ENCODE peak calls at places on chromosomes 7 and 10, in ten cellular contexts. P, S, R, A, I, F, T, M, E and B are unnamed samples.

GRCh38 chr10:113232928-113233511 is 283.0 kb downstream of the TCF7L2 start:
- DNase-seq in P (peak; percentile 10), S (no peak), R (no peak), A (no peak), I (no peak), F (no peak), T (no peak), M (no peak), E (no peak), B (no peak)

GRCh38 chr10:124647421-124648130 is 96.6 kb downstream of the FAM53B start:
- DNase-seq in P (peak; percentile 79), S (peak; percentile 50), R (no peak), A (no peak), I (no peak), F (peak; percentile 65), T (peak; percentile 59), M (peak; percentile 92), E (peak; percentile 51), B (no peak)

GRCh38 chr7:19116121-19117080 is 1.0 kb downstream of the TWIST1 start:
- DNase-seq in P (no peak), S (no peak), R (no peak), A (peak; percentile 28), I (no peak), F (no peak), T (peak; percentile 20), M (peak; percentile 71), E (no peak), B (peak; percentile 16)

GRCh38 chr10:30070001-30070759 is 10.8 kb upstream of the JCAD start:
- DNase-seq in P (no peak), S (no peak), R (no peak), A (no peak), I (no peak), F (no peak), T (no peak), M (no peak), E (no peak), B (no peak)

GRCh38 chr7:99822731-99823718 is 4.8 kb upstream of the CYP3A43 start:
- DNase-seq in P (no peak), S (no peak), R (no peak), A (no peak), I (no peak), F (peak; percentile 62), T (no peak), M (no peak), E (no peak), B (no peak)

GRCh38 chr10:113610636-113611601 is 52.9 kb downstream of the NRAP start:
- DNase-seq in P (no peak), S (no peak), R (peak; percentile 22), A (no peak), I (no peak), F (no peak), T (no peak), M (no peak), E (no peak), B (no peak)

GRCh38 chr7:32533313-32534024 is 38.2 kb downstream of the AVL9 start:
- DNase-seq in P (no peak), S (no peak), R (no peak), A (no peak), I (no peak), F (no peak), T (no peak), M (no peak), E (no peak), B (no peak)

GRCh38 chr10:120507651-120508050 is 50.6 kb downstream of the PLPP4 start:
- DNase-seq in P (no peak), S (no peak), R (no peak), A (no peak), I (no peak), F (no peak), T (no peak), M (no peak), E (no peak), B (no peak)

GRCh38 chr10:77060913-77061312 is 576.7 kb downstream of the KCNMA1 start:
- DNase-seq in P (no peak), S (no peak), R (no peak), A (no peak), I (no peak), F (no peak), T (no peak), M (no peak), E (no peak), B (no peak)

GRCh38 chr10:77120012-77120411 is 517.6 kb downstream of the KCNMA1 start:
- DNase-seq in P (no peak), S (no peak), R (no peak), A (no peak), I (no peak), F (no peak), T (no peak), M (no peak), E (no peak), B (no peak)

GRCh38 chr7:6284055-6284400 is 11.6 kb upstream of the CYTH3 start:
- DNase-seq in P (no peak), S (no peak), R (no peak), A (no peak), I (no peak), F (no peak), T (no peak), M (no peak), E (no peak), B (no peak)

GRCh38 chr7:5780801-5781496 is 514 bp downstream of the RNF216 start:
- DNase-seq in P (peak; percentile 36), S (no peak), R (peak; percentile 11), A (no peak), I (peak; percentile 25), F (peak; percentile 45), T (peak; percentile 65), M (peak; percentile 92), E (peak; percentile 11), B (peak; percentile 51)

GRCh38 chr7:77331938-77332695 is 84.0 kb downstream of the GSAP start:
- DNase-seq in P (peak; percentile 55), S (no peak), R (peak; percentile 62), A (peak; percentile 68), I (peak; percentile 48), F (peak; percentile 58), T (peak; percentile 48), M (no peak), E (peak; percentile 28), B (no peak)

GRCh38 chr10:13912111-13912510 is 325.3 kb downstream of the PRPF18 start:
- DNase-seq in P (no peak), S (no peak), R (no peak), A (no peak), I (no peak), F (no peak), T (no peak), M (no peak), E (no peak), B (no peak)

GRCh38 chr7:29099896-29100847 is 46.2 kb downstream of the CPVL start:
- DNase-seq in P (no peak), S (no peak), R (peak; percentile 28), A (no peak), I (no peak), F (no peak), T (no peak), M (no peak), E (no peak), B (no peak)

GRCh38 chr10:116668018-116668417 is 47.3 kb downstream of the PNLIPRP2 start:
- DNase-seq in P (no peak), S (no peak), R (no peak), A (no peak), I (no peak), F (no peak), T (no peak), M (no peak), E (no peak), B (no peak)

GRCh38 chr7:127782550-127783266 is 130.7 kb downstream of the SND1 start:
- DNase-seq in P (no peak), S (no peak), R (no peak), A (no peak), I (no peak), F (no peak), T (no peak), M (no peak), E (no peak), B (no peak)

GRCh38 chr7:55569269-55569663 is 3.0 kb downstream of the VOPP1 start:
- DNase-seq in P (no peak), S (no peak), R (no peak), A (no peak), I (no peak), F (no peak), T (no peak), M (no peak), E (no peak), B (no peak)
- H3K4me1 ChIP-seq in P (peaks cover 18% of the 10 kb centered on the region), S (peaks cover 37% of the 10 kb centered on the region), R (peaks cover 14% of the 10 kb centered on the region), A (peaks cover 6% of the 10 kb centered on the region), I (peaks cover 2% of the 10 kb centered on the region), F (peaks cover 61% of the 10 kb centered on the region), T (peaks cover 61% of the 10 kb centered on the region), M (no peaks in the 10 kb centered on the region), E (peaks cover 73% of the 10 kb centered on the region), B (no peaks in the 10 kb centered on the region)

GRCh38 chr7:151840088-151840910 is 36.6 kb downstream of the PRKAG2 start:
- DNase-seq in P (no peak), S (no peak), R (no peak), A (no peak), I (no peak), F (no peak), T (no peak), M (peak; percentile 47), E (no peak), B (peak; percentile 38)
- H3K27me3 ChIP-seq in P (no peaks in the 10 kb centered on the region), S (no peaks in the 10 kb centered on the region), R (no peaks in the 10 kb centered on the region), A (no peaks in the 10 kb centered on the region), I (no peaks in the 10 kb centered on the region), F (no peaks in the 10 kb centered on the region), T (peaks cover 2% of the 10 kb centered on the region), M (no peaks in the 10 kb centered on the region), E (no peaks in the 10 kb centered on the region), B (no peaks in the 10 kb centered on the region)

GRCh38 chr7:23346316-23346715 is 47.2 kb downstream of the MALSU1 start:
- DNase-seq in P (no peak), S (no peak), R (no peak), A (no peak), I (no peak), F (no peak), T (no peak), M (no peak), E (no peak), B (no peak)
- H3K4me1 ChIP-seq in P (no peaks in the 10 kb centered on the region), S (peaks cover 6% of the 10 kb centered on the region), R (no peaks in the 10 kb centered on the region), A (no peaks in the 10 kb centered on the region), I (no peaks in the 10 kb centered on the region), F (no peaks in the 10 kb centered on the region), T (no peaks in the 10 kb centered on the region), M (no peaks in the 10 kb centered on the region), E (no peaks in the 10 kb centered on the region), B (no peaks in the 10 kb centered on the region)

DNA sequence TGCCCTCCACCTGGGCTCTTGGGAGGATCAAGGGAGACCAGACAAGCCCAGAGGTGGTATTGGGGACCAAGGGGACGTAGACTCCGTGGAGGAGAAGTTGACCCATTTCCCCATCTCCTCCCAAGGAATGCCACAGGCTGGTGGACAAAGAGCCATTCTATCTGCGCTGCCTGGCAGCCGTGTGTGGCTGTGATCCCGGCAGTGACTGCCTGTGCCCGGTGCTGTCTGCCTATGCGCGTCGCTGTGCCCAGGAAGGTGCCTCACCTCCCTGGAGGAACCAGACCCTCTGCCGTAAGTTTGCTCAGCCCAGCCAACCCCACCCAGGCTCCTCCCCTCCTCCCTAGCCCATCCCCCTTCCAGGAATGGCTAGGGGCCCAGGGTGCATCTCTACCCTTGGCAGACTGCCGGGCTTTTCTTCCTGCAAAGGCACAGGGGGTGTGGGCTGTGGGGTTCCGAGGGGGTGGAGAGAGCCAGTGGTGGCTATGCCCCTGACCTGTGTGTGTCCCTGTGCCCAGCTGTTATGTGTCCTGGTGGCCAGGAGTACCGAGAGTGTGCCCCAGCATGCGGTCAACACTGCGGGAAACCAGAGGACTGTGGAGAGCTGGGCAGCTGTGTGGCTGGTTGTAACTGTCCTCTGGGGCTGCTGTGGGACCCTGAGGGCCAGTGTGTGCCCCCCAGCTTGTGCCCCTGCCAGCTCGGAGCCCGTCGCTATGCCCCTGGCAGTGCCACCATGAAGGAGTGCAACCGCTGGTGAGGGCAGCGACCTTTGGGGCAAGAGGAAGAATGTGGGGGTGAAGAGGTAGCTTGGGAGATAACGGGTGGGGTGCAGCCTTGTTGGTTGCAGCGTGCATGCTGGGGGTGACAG is 10.2 kb upstream of the ZNF467 start:
- DNase-seq in P (no peak), S (no peak), R (no peak), A (no peak), I (no peak), F (no peak), T (no peak), M (peak; percentile 53), E (no peak), B (no peak)
- H3K27me3 ChIP-seq in P (no peaks in the 10 kb centered on the region), S (no peaks in the 10 kb centered on the region), R (peaks cover under 1% of the 10 kb centered on the region), A (no peaks in the 10 kb centered on the region), I (no peaks in the 10 kb centered on the region), F (no peaks in the 10 kb centered on the region), T (no peaks in the 10 kb centered on the region), M (peaks cover 13% of the 10 kb centered on the region), E (peaks cover 6% of the 10 kb centered on the region), B (no peaks in the 10 kb centered on the region)